ENCODE peak calls at places on chromosomes 5 and 9, in seven cellular contexts. X, Q, V, B, E, D and S are unnamed samples.

GRCh38 chr5:26329562-26330189 is 708.7 kb downstream of the CDH9 start:
- DNase-seq in B (no peak), E (no peak), D (no peak), V (no peak), Q (no peak), X (no peak), S (no peak)

GRCh38 chr5:28710360-28710759 is 1672.0 kb upstream of the CDH9 start:
- DNase-seq in B (no peak), E (no peak), D (peak; percentile 11), V (no peak), X (no peak), Q (no peak), S (no peak)

GRCh38 chr9:27672730-27673129 is 99.4 kb upstream of the C9orf72 start:
- DNase-seq in B (no peak), D (no peak), Q (no peak), X (no peak), V (no peak), E (no peak), S (no peak)

GRCh38 chr9:138010274-138010800 is 132.8 kb downstream of the CACNA1B start:
- DNase-seq in D (no peak), Q (no peak), E (no peak), V (no peak), X (no peak), B (no peak), S (no peak)

GRCh38 chr5:84191296-84191695 is 193.4 kb downstream of the EDIL3 start:
- DNase-seq in Q (no peak), E (no peak), D (peak; percentile 15), V (no peak), X (no peak), B (no peak), S (no peak)

GRCh38 chr5:145924849-145925248 is 11.5 kb upstream of the SH3RF2 start:
- DNase-seq in V (no peak), E (no peak), B (no peak), D (no peak), Q (no peak), X (no peak), S (no peak)

GRCh38 chr9:8857330-8858249 is 1058.0 kb upstream of the DMAC1 start:
- DNase-seq in X (peak; percentile 85), B (peak; percentile 81), Q (peak; percentile 61), D (peak; percentile 15), E (peak; percentile 64), V (peak; percentile 55), S (peak; percentile 71)

GRCh38 chr9:130263601-130264413 is 1.8 kb upstream of the HMCN2 start:
- DNase-seq in B (no peak), E (no peak), X (peak; percentile 63), D (no peak), V (no peak), Q (no peak), S (no peak)

GRCh38 chr9:134593286-134593685 is 48.3 kb upstream of the COL5A1 start:
- DNase-seq in V (no peak), X (no peak), B (no peak), E (no peak), Q (no peak), D (no peak), S (no peak)

GRCh38 chr5:14178671-14179211 is 35.6 kb downstream of the TRIO start:
- DNase-seq in Q (no peak), V (no peak), D (no peak), E (no peak), B (no peak), X (no peak), S (no peak)

GRCh38 chr5:106865279-106865678 is 805.5 kb downstream of the EFNA5 start:
- DNase-seq in E (no peak), B (no peak), V (no peak), Q (no peak), X (no peak), D (no peak), S (no peak)

GRCh38 chr9:124467410-124468060 is 17.3 kb downstream of the ADGRD2 start:
- DNase-seq in Q (peak; percentile 23), B (peak; percentile 28), V (no peak), D (peak; percentile 1), X (no peak), E (no peak), S (no peak)

GRCh38 chr9:79858509-79858908 is 286.7 kb downstream of the TLE4 start:
- DNase-seq in Q (no peak), X (no peak), V (no peak), E (no peak), D (no peak), B (no peak), S (no peak)

GRCh38 chr5:126446498-126447224 is 23.5 kb downstream of the GRAMD2B start:
- DNase-seq in Q (no peak), X (peak; percentile 21), D (no peak), E (peak; percentile 51), V (no peak), B (no peak), S (no peak)

GRCh38 chr9:76717611-76718010 is 46.6 kb upstream of the PCA3 start:
- DNase-seq in Q (no peak), B (peak; percentile 50), V (no peak), D (no peak), E (no peak), X (no peak), S (no peak)

GRCh38 chr5:135213466-135214239 is 179.6 kb upstream of the PITX1 start:
- DNase-seq in V (no peak), B (no peak), Q (no peak), E (no peak), X (peak; percentile 56), D (no peak), S (no peak)

GRCh38 chr9:18492612-18493011 is 18.7 kb downstream of the ADAMTSL1 start:
- DNase-seq in Q (no peak), X (no peak), E (no peak), V (no peak), B (no peak), D (no peak), S (no peak)

GRCh38 chr9:133729646-133730281 is 8.4 kb downstream of the SARDH start:
- DNase-seq in Q (no peak), E (no peak), B (no peak), X (peak; percentile 57), D (no peak), V (no peak), S (peak; percentile 6)

GRCh38 chr5:35651002-35651756 is 33.5 kb downstream of the SPEF2 start:
- DNase-seq in D (peak; percentile 11), Q (no peak), X (no peak), B (no peak), E (peak; percentile 16), V (peak; percentile 5), S (peak; percentile 66)

GRCh38 chr9:3495850-3496249 is 30.0 kb downstream of the RFX3 start:
- DNase-seq in V (no peak), E (no peak), B (no peak), Q (no peak), X (no peak), D (no peak), S (no peak)

GRCh38 chr5:180632768-180633167 is 16.6 kb downstream of the FLT4 start:
- DNase-seq in D (no peak), E (peak; percentile 30), X (peak; percentile 57), B (peak; percentile 28), V (no peak), Q (peak; percentile 48), S (no peak)

GRCh38 chr9:38058452-38059232 is 10.4 kb downstream of the SHB start:
- DNase-seq in D (no peak), V (no peak), E (no peak), X (no peak), B (no peak), Q (no peak), S (no peak)
- H3K4me1 ChIP-seq in D (peaks cover 26% of the 10 kb centered on the region), V (peaks cover 9% of the 10 kb centered on the region), E (peaks cover 21% of the 10 kb centered on the region), X (peaks cover 50% of the 10 kb centered on the region), B (peaks cover 2% of the 10 kb centered on the region), Q (peaks cover 64% of the 10 kb centered on the region), S (no peaks in the 10 kb centered on the region)

GRCh38 chr5:173826179-173826920 is 61.8 kb upstream of the CPEB4 start:
- DNase-seq in E (peak; percentile 64), B (no peak), X (no peak), Q (no peak), V (no peak), D (no peak), S (no peak)

GRCh38 chr5:173826921-173827350 is 61.2 kb upstream of the CPEB4 start:
- DNase-seq in B (no peak), V (no peak), X (no peak), D (no peak), E (no peak), Q (no peak), S (no peak)

GRCh38 chr5:173823274-173823644 is 64.9 kb upstream of the CPEB4 start:
- DNase-seq in D (no peak), B (no peak), V (no peak), X (no peak), E (no peak), Q (no peak), S (no peak)

GRCh38 chr5:173825215-173825865 is 62.8 kb upstream of the CPEB4 start:
- DNase-seq in D (peak; percentile 70), B (peak; percentile 61), V (no peak), X (no peak), Q (no peak), E (no peak), S (no peak)

GRCh38 chr5:173823721-173824567 is 64.2 kb upstream of the CPEB4 start:
- DNase-seq in E (peak; percentile 78), X (no peak), B (no peak), V (peak; percentile 23), Q (no peak), D (no peak), S (no peak)
- H3K4me1 ChIP-seq in E (peaks cover 34% of the 10 kb centered on the region), X (no peaks in the 10 kb centered on the region), B (no peaks in the 10 kb centered on the region), V (no peaks in the 10 kb centered on the region), Q (peaks cover 19% of the 10 kb centered on the region), D (peaks cover 17% of the 10 kb centered on the region), S (peaks cover 15% of the 10 kb centered on the region)

GRCh38 chr5:149605998-149606721 is 24.9 kb downstream of the ARHGEF37 start:
- DNase-seq in B (no peak), Q (no peak), V (no peak), E (no peak), D (no peak), X (no peak), S (no peak)

GRCh38 chr5:149611327-149611726 is 30.0 kb downstream of the ARHGEF37 start:
- DNase-seq in V (no peak), D (no peak), E (no peak), B (no peak), Q (no peak), X (peak; percentile 76), S (no peak)

GRCh38 chr5:149610583-149611250 is 29.4 kb downstream of the ARHGEF37 start:
- DNase-seq in E (no peak), D (no peak), X (no peak), Q (no peak), B (no peak), V (no peak), S (no peak)

GRCh38 chr5:149609640-149610297 is 28.5 kb downstream of the ARHGEF37 start:
- DNase-seq in Q (no peak), B (no peak), V (no peak), E (no peak), X (no peak), D (no peak), S (no peak)

GRCh38 chr5:149608936-149609502 is 27.7 kb downstream of the ARHGEF37 start:
- DNase-seq in E (no peak), B (no peak), X (no peak), Q (no peak), D (no peak), V (no peak), S (no peak)
- H3K4me1 ChIP-seq in E (no peaks in the 10 kb centered on the region), B (no peaks in the 10 kb centered on the region), X (peaks cover 27% of the 10 kb centered on the region), Q (peaks cover 12% of the 10 kb centered on the region), D (no peaks in the 10 kb centered on the region), V (no peaks in the 10 kb centered on the region), S (peaks cover 6% of the 10 kb centered on the region)

GRCh38 chr9:121362813-121363585 is 7.1 kb downstream of the STOM start:
- DNase-seq in Q (no peak), X (no peak), E (no peak), D (no peak), B (no peak), V (no peak), S (no peak)
- H3K4me1 ChIP-seq in Q (peaks cover 100% of the 10 kb centered on the region), X (peaks cover 94% of the 10 kb centered on the region), E (peaks cover 73% of the 10 kb centered on the region), D (peaks cover 25% of the 10 kb centered on the region), B (peaks cover 3% of the 10 kb centered on the region), V (no peaks in the 10 kb centered on the region), S (peaks cover 39% of the 10 kb centered on the region)